ENCODE peak calls at places on chromosomes 6 and 20, in four cellular contexts. One of them, this sample, is unnamed.

GRCh38 chr6:47631248-47632196 is 66.9 kb upstream of the ADGRF4 start:
- DNase-seq in iris pigment epithelial cell: peak
- DNase-seq in anterior cingulate cortex: no peak
- DNase-seq in T-cell: no peak
- DNase-seq in this sample: peak

GRCh38 chr6:130647221-130647620 is 180.0 kb upstream of the SMLR1 start:
- DNase-seq in iris pigment epithelial cell: no peak
- DNase-seq in anterior cingulate cortex: no peak
- DNase-seq in T-cell: no peak
- DNase-seq in this sample: no peak

GRCh38 chr6:5143625-5144311 is 58.6 kb downstream of the PPP1R3G start:
- DNase-seq in iris pigment epithelial cell: peak
- DNase-seq in anterior cingulate cortex: peak
- DNase-seq in T-cell: peak
- DNase-seq in this sample: peak

GRCh38 chr6:132964101-132964867 is 149.9 kb downstream of the RPS12 start:
- DNase-seq in iris pigment epithelial cell: peak
- DNase-seq in anterior cingulate cortex: no peak
- DNase-seq in T-cell: no peak
- DNase-seq in this sample: no peak

GRCh38 chr6:117280922-117281321 is 15.6 kb downstream of the VGLL2 start:
- DNase-seq in iris pigment epithelial cell: no peak
- DNase-seq in anterior cingulate cortex: no peak
- DNase-seq in T-cell: no peak
- DNase-seq in this sample: no peak

GRCh38 chr6:131960371-131961133 is 9.4 kb upstream of the CCN2 start:
- DNase-seq in iris pigment epithelial cell: peak
- DNase-seq in anterior cingulate cortex: no peak
- DNase-seq in T-cell: no peak
- DNase-seq in this sample: no peak

GRCh38 chr6:83978997-83979396 is 54.6 kb upstream of the MRAP2 start:
- DNase-seq in iris pigment epithelial cell: no peak
- DNase-seq in anterior cingulate cortex: no peak
- DNase-seq in T-cell: no peak
- DNase-seq in this sample: no peak

GRCh38 chr20:57167971-57168693 is 98.3 kb downstream of the BMP7 start:
- DNase-seq in iris pigment epithelial cell: no peak
- DNase-seq in anterior cingulate cortex: no peak
- DNase-seq in T-cell: no peak
- DNase-seq in this sample: no peak

GRCh38 chr6:109791301-109791700 is 100.2 kb downstream of the FIG4 start:
- DNase-seq in iris pigment epithelial cell: no peak
- DNase-seq in anterior cingulate cortex: no peak
- DNase-seq in T-cell: no peak
- DNase-seq in this sample: no peak

GRCh38 chr6:82331031-82331773 is 32.4 kb upstream of the TPBG start:
- DNase-seq in iris pigment epithelial cell: peak
- DNase-seq in anterior cingulate cortex: no peak
- DNase-seq in T-cell: no peak
- DNase-seq in this sample: no peak

This sample was measured in iPS DF 6.9.